ENCODE peak calls at places on chromosome 1, in eight cellular contexts. I, J, Q, H, T, K, C and E are unnamed samples.

GRCh38 chr1:77888071-77888428 is 374 bp upstream of the NEXN start:
- DNase-seq in C (no peak), J (peak), Q (no peak), T (no peak), K (no peak), I (peak), H (no peak), E (no peak)

GRCh38 chr1:186648606-186649005 is 31.6 kb downstream of the PTGS2 start:
- DNase-seq in K (no peak), Q (no peak), H (no peak), I (no peak), T (no peak), J (no peak), C (no peak), E (no peak)

GRCh38 chr1:61477301-61477700 is 247.6 kb downstream of the TM2D1 start:
- DNase-seq in J (no peak), H (no peak), K (no peak), T (no peak), C (no peak), I (no peak), Q (no peak), E (no peak)

GRCh38 chr1:168443356-168443755 is 100.4 kb downstream of the XCL2 start:
- DNase-seq in C (no peak), H (no peak), T (no peak), K (no peak), I (no peak), Q (no peak), J (no peak), E (no peak)

GRCh38 chr1:20728371-20729154 is 3.9 kb downstream of the SH2D5 start:
- DNase-seq in K (no peak), J (no peak), C (no peak), H (no peak), T (no peak), Q (no peak), I (no peak), E (no peak)

GRCh38 chr1:215637041-215637573 is 70.0 kb downstream of the KCTD3 start:
- DNase-seq in J (peak), H (peak), Q (peak), C (peak), K (no peak), T (no peak), I (peak), E (no peak)

GRCh38 chr1:110872745-110873435 is at the start of gene CD53:
- DNase-seq in Q (no peak), K (no peak), J (peak), C (no peak), I (no peak), T (no peak), H (no peak), E (no peak)

GRCh38 chr1:100538935-100539835 is 1.2 kb downstream of the GPR88 start:
- DNase-seq in K (peak), Q (peak), J (no peak), C (no peak), I (peak), T (peak), H (no peak), E (no peak)

GRCh38 chr1:234322979-234323378 is 50.3 kb upstream of the COA6 start:
- DNase-seq in Q (peak), I (no peak), K (peak), C (peak), T (peak), J (no peak), H (no peak), E (no peak)

DNA sequence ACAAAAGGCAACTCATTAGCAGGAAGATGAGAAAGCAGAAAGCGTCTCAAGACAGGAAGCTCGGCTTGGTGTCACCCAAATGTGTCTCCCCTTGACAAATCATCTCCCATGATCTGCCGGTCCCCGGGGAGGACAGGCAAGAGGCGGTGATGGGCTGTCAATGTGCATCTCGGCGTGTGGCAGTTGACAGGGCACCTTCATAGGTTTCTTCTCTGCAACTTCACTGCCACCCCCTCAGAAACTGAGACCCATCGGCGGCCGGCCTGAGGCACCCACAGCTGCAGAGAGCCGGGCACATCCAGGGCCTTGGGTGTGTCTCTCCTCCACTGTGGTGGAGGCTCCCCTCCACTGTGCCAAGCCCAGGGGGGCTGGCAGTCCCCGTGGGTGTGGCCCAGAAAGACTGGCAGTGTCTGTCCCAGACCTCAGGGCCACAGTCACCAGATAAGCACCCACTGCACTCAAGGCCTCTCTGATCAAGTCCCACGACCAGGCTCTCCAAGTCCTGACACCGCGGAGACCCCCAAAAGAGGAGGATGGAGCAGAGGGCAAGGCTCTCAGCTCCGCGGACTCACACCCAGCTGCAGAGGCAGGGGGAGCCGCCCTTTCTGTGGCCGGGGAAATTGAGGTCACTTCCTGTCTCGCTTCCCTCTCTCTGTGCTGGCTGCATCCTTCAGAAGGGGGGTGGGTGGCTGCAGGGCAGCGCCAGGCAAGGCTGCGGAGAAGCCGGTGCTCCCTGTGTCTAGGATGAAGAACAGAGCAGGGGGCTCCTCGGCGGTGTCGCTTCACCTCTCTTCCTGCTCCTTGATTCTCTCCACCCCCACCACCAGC is 39.6 kb upstream of the LBR start:
- DNase-seq in T (peak), C (no peak), H (no peak), J (peak), K (no peak), I (peak), Q (no peak), E (peak)
- TF ChIP-seq POLR2A in T (peak), C (no peak), H (no peak), J (no peak), K (no peak), I (peak), Q (no peak), E (no peak)

GRCh38 chr1:41652346-41653124 is 168.1 kb upstream of the EDN2 start:
- DNase-seq in Q (no peak), H (no peak), C (no peak), I (no peak), T (no peak), J (no peak), K (no peak), E (no peak)
- H3K27ac ChIP-seq in Q (no peak), H (no peak), C (no peak), I (no peak), T (no peak), J (no peak), K (no peak), E (no peak)

GRCh38 chr1:90850925-90851710 is 134.0 kb upstream of the BARHL2 start:
- DNase-seq in C (peak), J (peak), K (peak), I (peak), H (peak), T (peak), Q (peak), E (no peak)
- TF ChIP-seq POLR2A in C (no peak), J (peak), K (no peak), I (peak), H (no peak), T (no peak), Q (peak), E (no peak)

DNA sequence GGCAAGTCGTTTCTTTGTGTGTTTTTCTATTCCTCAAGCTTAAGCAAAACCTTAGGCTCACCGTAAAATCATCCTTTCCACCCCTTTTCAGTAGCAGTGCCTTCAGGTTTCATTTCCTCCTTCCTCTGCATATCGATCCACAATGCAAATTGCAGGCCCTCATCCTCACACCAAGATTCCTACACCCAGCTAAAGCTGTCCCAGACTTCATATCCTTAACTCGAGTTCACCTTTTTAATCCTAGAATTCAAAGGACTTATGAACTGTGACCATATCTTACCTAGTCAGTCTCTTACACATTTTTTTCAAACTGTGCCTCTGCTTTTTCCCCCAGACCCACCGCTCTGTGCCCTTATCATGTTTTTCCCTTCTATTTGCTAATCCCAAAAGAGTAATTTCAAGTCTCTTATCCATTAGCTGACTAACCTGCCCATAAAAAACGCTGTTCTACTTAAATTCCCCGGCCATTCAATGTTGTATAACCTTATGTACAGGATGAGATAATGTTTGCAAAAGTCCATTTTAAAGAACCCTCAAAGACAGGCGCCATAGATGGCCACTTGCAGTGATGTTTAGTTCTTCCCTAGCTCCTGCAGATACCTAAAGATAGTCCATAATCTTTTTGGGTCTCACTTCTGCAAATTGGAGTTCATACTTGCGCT is 1.5 kb downstream of the AKIRIN1 start:
- DNase-seq in C (no peak), T (no peak), Q (no peak), K (no peak), H (no peak), J (no peak), I (no peak), E (no peak)
- H3K27ac ChIP-seq in C (peak), T (peak), Q (no peak), K (peak), H (peak), J (peak), I (peak), E (peak)

GRCh38 chr1:208280184-208280583 is 36.0 kb upstream of the PLXNA2 start:
- DNase-seq in Q (no peak), H (no peak), T (no peak), K (no peak), I (no peak), J (no peak), C (no peak), E (no peak)
- TF ChIP-seq POLR2A in Q (no peak), H (no peak), T (no peak), K (no peak), I (no peak), J (no peak), C (no peak), E (no peak)

DNA sequence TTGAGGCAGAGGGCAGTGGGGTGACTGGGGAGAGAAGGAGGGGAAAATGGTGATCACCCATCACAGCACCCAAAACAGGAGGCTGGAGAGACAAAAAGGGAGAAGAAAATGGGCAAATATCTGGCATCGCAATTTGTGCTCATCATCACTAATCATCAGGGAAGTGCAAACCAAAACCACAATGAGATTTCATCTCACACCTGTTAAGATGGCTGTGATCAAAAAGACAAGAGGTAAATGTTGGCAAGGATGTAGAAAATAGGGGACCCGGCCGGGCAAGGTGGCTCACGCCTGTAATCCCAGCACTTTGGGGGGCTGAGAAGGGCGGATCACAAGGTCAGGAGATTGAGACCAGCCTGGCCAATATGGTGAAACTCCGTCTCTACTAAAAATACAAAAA is 74.0 kb downstream of the KIF14 start:
- DNase-seq in H (no peak), Q (no peak), I (no peak), T (no peak), J (no peak), K (peak), C (no peak), E (no peak)
- H3K27ac ChIP-seq in H (no peak), Q (no peak), I (no peak), T (no peak), J (no peak), K (no peak), C (no peak), E (no peak)

DNA sequence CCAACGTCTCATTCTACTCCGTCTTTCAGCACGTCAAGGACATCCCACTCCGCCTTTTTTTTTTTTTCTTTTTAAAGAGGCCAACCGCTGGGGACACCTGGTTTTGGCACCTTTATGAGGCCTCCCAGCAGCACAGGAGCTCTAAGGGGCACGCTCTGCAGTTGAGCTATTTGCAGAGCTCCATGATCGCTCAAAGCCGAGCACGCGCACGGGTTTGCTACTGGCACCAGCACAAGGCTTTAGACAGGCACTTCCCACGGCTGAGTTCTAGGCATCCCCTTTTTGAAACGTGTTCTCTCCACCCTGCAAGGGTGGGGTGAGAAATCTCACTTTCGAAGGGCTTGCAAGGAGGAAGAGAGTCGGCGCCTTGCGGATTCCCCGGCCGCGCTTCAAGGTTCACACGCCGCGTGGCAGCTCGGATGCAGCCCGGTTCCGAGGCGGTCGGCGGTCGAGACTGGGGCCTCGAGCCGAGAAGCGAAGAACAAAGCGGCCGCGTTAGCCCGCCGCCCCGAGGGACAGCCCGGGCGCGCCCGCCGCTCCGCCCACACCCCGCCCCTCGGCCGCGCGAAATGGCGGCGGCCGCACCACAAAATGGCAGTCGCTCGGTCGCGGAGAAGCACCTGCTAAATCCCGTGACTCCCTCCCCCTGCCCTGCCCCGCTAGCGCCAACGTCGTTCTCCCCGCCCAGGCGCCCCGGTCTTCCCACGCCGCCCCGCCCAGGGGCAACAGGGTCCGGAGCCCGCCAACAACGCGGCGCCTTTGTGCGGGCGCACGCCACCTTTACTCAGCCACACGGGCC is 12.9 kb upstream of the SPEN start:
- DNase-seq in Q (peak), H (peak), I (peak), T (peak), C (peak), K (peak), J (peak), E (peak)
- TF ChIP-seq POLR2A in Q (peak), H (no peak), I (peak), T (no peak), C (peak), K (peak), J (peak), E (peak)

GRCh38 chr1:1407957-1408318 is 845 bp upstream of the MRPL20 start:
- DNase-seq in Q (no peak), I (no peak), H (no peak), J (no peak), T (no peak), C (no peak), K (no peak), E (no peak)
- H3K27ac ChIP-seq in Q (no peak), I (no peak), H (peak), J (peak), T (peak), C (peak), K (peak), E (peak)

GRCh38 chr1:58592521-58593134 is 15.6 kb upstream of the TACSTD2 start:
- DNase-seq in Q (peak), H (no peak), J (no peak), T (no peak), K (no peak), I (peak), C (peak), E (no peak)
- TF ChIP-seq POLR2A in Q (no peak), H (no peak), J (no peak), T (no peak), K (no peak), I (no peak), C (no peak), E (no peak)